ENCODE peak calls at places on chromosomes 16 and 17, in eight cellular contexts. K is brain microvascular endothelial cell, O is IMR-90, A is AG04450, B is sigmoid colon, Y is retinal pigment epithelial cell, H is neural progenitor cell, C is cardiac fibroblast. S is an unnamed sample.

GRCh38 chr16:51683882-51684281 is 532.8 kb upstream of the SALL1 start:
- DNase-seq in A (no peak), K (no peak), B (no peak), C (no peak), Y (no peak), O (no peak), H (no peak), S (no peak)

GRCh38 chr17:27349540-27350021 is 55.7 kb downstream of the WSB1 start:
- DNase-seq in O (no peak), Y (no peak), B (no peak), A (no peak), H (no peak), K (no peak), C (no peak), S (no peak)

GRCh38 chr17:75521290-75521689 is 4.2 kb upstream of the LLGL2 start:
- DNase-seq in H (no peak), O (no peak), B (no peak), K (no peak), A (no peak), Y (no peak), C (no peak), S (no peak)

GRCh38 chr16:49828545-49829267 is 27.2 kb downstream of the ZNF423 start:
- DNase-seq in B (no peak), O (no peak), H (no peak), K (no peak), A (no peak), C (peak), Y (no peak), S (no peak)

GRCh38 chr16:56424791-56425438 is 430 bp downstream of the AMFR start:
- DNase-seq in C (peak), B (peak), K (no peak), A (no peak), Y (no peak), O (no peak), H (no peak), S (no peak)

GRCh38 chr16:4323071-4323844 is 7.4 kb downstream of the GLIS2 start:
- DNase-seq in A (no peak), H (no peak), C (no peak), Y (no peak), B (peak), K (no peak), O (no peak), S (no peak)

GRCh38 chr17:6361733-6362132 is 73.2 kb downstream of the AIPL1 start:
- DNase-seq in H (peak), B (no peak), K (no peak), O (no peak), Y (no peak), C (peak), A (no peak), S (no peak)

GRCh38 chr16:3158014-3158497 is 23.2 kb downstream of the ZNF213 start:
- DNase-seq in C (peak), O (no peak), B (no peak), K (no peak), H (peak), A (no peak), Y (no peak), S (no peak)

GRCh38 chr17:82497483-82498405 is 21.8 kb upstream of the FOXK2 start:
- DNase-seq in Y (no peak), B (peak), C (peak), A (peak), K (peak), H (peak), O (peak), S (no peak)

GRCh38 chr16:81592353-81592866 is 147.8 kb downstream of the CMIP start:
- DNase-seq in H (no peak), B (no peak), K (no peak), Y (no peak), C (no peak), A (no peak), O (no peak), S (no peak)

GRCh38 chr16:23847938-23848337 is 12.2 kb downstream of the PRKCB start:
- DNase-seq in O (no peak), H (no peak), B (no peak), K (no peak), C (no peak), A (no peak), Y (no peak), S (no peak)

GRCh38 chr17:13957636-13958035 is 111.7 kb upstream of the COX10 start:
- DNase-seq in K (peak), A (no peak), O (peak), Y (no peak), B (no peak), C (peak), H (no peak), S (no peak)

GRCh38 chr17:65109543-65109942 is 27.6 kb upstream of the RGS9 start:
- DNase-seq in K (no peak), A (no peak), C (no peak), O (no peak), B (no peak), Y (no peak), H (no peak), S (no peak)

GRCh38 chr17:42101513-42102292 is 3.4 kb upstream of the ZNF385C start:
- DNase-seq in B (peak), Y (no peak), C (peak), K (peak), A (peak), O (peak), H (peak), S (no peak)

DNA sequence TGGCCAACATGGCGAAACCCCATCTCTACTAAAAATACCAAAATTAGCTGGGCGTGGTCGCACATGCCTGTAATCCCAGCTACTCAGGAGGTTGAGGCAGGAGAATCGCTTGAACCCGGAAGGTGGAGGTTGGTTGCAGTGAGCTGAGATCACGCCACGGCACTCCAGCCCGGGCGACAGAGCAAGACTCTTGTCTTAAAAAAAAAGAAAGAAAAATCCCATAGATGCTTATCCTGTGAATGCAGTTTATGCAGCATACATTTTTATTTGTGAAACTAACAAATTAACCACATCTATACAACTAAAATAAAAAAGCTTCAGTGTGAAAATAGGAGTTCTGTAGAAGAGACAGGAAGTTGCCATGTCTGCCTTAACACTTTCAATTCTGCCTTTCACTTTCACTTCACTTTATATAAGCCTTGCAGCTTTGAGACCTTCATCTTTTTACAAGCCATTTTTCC is 7.1 kb downstream of the IGSF6 start:
- DNase-seq in B (no peak), Y (no peak), H (no peak), A (no peak), O (peak), C (peak), K (no peak), S (no peak)
- H3K4me3 ChIP-seq in B (no peak), Y (no peak), H (no peak), A (no peak), O (peak), C (peak), K (no peak), S (no peak)

GRCh38 chr17:3962217-3963069 is 1.8 kb downstream of the ATP2A3 start:
- DNase-seq in K (no peak), B (no peak), Y (no peak), C (no peak), H (no peak), O (no peak), A (no peak), S (no peak)

GRCh38 chr17:3965123-3965800 is 1.0 kb upstream of the ATP2A3 start:
- DNase-seq in O (no peak), K (no peak), Y (no peak), C (peak), H (peak), A (no peak), B (no peak), S (no peak)

GRCh38 chr17:3961564-3962047 is 2.6 kb downstream of the ATP2A3 start:
- DNase-seq in H (no peak), O (no peak), C (no peak), Y (no peak), A (no peak), K (no peak), B (no peak), S (no peak)

GRCh38 chr17:3964203-3965122 is at the start of gene ATP2A3:
- DNase-seq in O (no peak), K (no peak), Y (no peak), A (no peak), C (no peak), H (peak), B (no peak), S (no peak)

DNA sequence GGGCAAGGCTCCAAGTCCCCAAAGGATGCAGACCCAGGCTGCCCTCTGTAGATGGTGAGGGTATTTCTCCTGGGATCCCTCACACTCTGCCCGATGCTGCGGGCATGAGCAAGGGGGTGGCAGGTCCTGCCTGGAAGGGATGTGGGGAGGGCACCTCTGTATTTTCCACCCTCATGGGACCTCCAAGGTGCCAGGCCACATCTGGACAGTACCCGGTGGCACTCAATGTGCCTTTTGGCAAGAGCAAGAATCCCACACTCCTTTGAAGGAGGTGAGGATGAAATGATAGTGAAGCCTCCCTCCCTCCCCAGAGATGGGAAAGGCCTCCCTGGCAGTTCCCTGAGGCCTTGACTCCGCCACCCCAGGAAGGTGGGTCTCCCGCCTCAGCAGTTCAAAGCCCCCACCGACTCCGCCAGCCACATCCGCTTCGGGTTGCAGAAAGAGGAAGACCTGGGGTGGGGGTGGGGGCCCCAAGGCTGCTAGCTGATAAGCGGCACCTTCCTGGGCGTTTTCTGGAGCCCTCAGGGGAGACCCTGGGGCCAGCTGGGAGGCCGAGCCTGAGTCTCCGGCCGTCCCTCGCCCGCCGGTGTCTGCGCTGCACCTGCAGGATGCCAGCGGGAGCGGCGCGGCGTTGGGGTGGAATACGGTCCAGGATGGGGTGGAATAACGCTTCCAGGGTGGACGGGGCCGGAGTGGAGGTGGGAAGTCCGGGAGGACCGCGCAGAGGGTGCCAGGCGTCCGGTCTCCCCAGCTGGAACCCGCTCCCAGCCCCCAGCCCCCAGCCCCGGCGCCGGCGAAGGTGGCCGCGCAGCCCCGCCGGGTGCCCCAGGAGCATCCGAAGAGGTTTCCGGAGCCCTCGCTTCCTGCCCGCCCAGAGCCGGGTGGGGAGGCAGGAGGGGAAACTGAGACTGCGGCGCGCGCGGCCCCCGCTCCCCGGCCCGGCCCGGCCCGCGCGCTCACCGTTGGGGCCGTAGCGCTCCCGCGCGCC is 729 bp downstream of the ATP2A3 start:
- DNase-seq in O (no peak), K (no peak), C (no peak), Y (no peak), A (no peak), H (peak), B (no peak), S (no peak)
- H3K4me3 ChIP-seq in O (peak), K (peak), C (no peak), Y (no peak), A (peak), H (peak), B (no peak), S (no peak)

GRCh38 chr16:89577055-89577759 is 1.6 kb downstream of the CPNE7 start:
- DNase-seq in C (no peak), K (no peak), B (no peak), O (no peak), A (no peak), Y (no peak), H (no peak), S (no peak)
- H3K4me3 ChIP-seq in C (no peak), K (peak), B (no peak), O (no peak), A (no peak), Y (no peak), H (no peak), S (no peak)

GRCh38 chr17:51189162-51189561 is 23.0 kb downstream of the NME2 start:
- DNase-seq in C (no peak), A (no peak), O (no peak), Y (no peak), H (no peak), B (no peak), K (no peak), S (no peak)

GRCh38 chr17:51185763-51186332 is 19.6 kb downstream of the NME2 start:
- DNase-seq in Y (no peak), K (no peak), A (no peak), B (no peak), C (no peak), H (no peak), O (no peak), S (no peak)

GRCh38 chr17:51188321-51188853 is 22.2 kb downstream of the NME2 start:
- DNase-seq in Y (no peak), C (no peak), B (no peak), K (no peak), A (no peak), H (no peak), O (no peak), S (no peak)

GRCh38 chr17:51191895-51192294 is 25.7 kb downstream of the NME2 start:
- DNase-seq in C (no peak), B (no peak), A (no peak), K (no peak), O (no peak), Y (no peak), H (no peak), S (no peak)

DNA sequence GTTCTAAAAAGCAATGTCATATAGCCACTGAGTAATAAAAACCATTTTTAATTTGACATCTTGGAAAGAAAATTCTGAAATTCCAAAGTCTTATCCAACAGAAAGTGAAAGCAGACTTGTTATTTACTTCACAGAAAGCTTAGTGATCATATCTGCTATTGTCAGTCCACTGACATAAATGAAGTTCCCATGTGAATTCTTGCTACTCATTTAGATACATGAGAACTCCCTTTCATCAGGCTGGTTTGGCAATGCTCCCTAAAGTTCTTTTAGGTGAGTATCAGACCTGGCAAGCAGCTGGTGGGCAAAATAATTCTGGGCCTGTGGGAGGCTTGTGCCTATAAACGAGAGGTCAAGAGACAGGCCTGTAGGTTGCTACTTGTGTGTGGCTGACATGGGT is 23.4 kb downstream of the NME2 start:
- DNase-seq in H (no peak), C (no peak), O (peak), K (no peak), B (no peak), Y (no peak), A (no peak), S (no peak)
- H3K4me3 ChIP-seq in H (no peak), C (no peak), O (no peak), K (no peak), B (no peak), Y (no peak), A (no peak), S (no peak)

GRCh38 chr16:14325921-14326401 is 254.8 kb downstream of the MRTFB start:
- DNase-seq in C (peak), A (no peak), B (no peak), K (no peak), H (peak), Y (peak), O (no peak), S (no peak)
- H3K4me3 ChIP-seq in C (no peak), A (no peak), B (no peak), K (no peak), H (no peak), Y (no peak), O (no peak), S (no peak)

GRCh38 chr17:48990882-48991357 is 6.3 kb upstream of the IGF2BP1 start:
- DNase-seq in O (no peak), H (peak), C (no peak), K (no peak), Y (no peak), B (no peak), A (no peak), S (no peak)
- H3K4me3 ChIP-seq in O (no peak), H (peak), C (no peak), K (no peak), Y (no peak), B (no peak), A (no peak), S (no peak)

GRCh38 chr16:12337776-12338655 is 361.5 kb downstream of the SNX29 start:
- DNase-seq in O (peak), H (no peak), A (no peak), C (no peak), B (no peak), Y (no peak), K (no peak), S (no peak)

GRCh38 chr16:12340151-12340733 is 363.7 kb downstream of the SNX29 start:
- DNase-seq in C (peak), A (no peak), H (peak), O (peak), K (peak), B (no peak), Y (no peak), S (no peak)

GRCh38 chr16:12341423-12341822 is 364.9 kb downstream of the SNX29 start:
- DNase-seq in C (peak), Y (no peak), B (no peak), A (no peak), H (no peak), O (peak), K (peak), S (no peak)

GRCh38 chr16:12341966-12342365 is 365.4 kb downstream of the SNX29 start:
- DNase-seq in H (no peak), A (no peak), K (no peak), C (no peak), B (no peak), O (peak), Y (no peak), S (no peak)

GRCh38 chr16:12339686-12340085 is 363.2 kb downstream of the SNX29 start:
- DNase-seq in O (peak), H (no peak), Y (no peak), A (peak), C (no peak), K (peak), B (no peak), S (no peak)
- H3K4me3 ChIP-seq in O (no peak), H (no peak), Y (no peak), A (no peak), C (no peak), K (no peak), B (no peak), S (no peak)

GRCh38 chr16:67396775-67397450 is 3.6 kb upstream of the TPPP3 start:
- DNase-seq in A (no peak), C (no peak), K (no peak), B (no peak), H (no peak), Y (no peak), O (no peak), S (no peak)
- H3K4me3 ChIP-seq in A (no peak), C (no peak), K (no peak), B (no peak), H (peak), Y (no peak), O (no peak), S (no peak)

DNA sequence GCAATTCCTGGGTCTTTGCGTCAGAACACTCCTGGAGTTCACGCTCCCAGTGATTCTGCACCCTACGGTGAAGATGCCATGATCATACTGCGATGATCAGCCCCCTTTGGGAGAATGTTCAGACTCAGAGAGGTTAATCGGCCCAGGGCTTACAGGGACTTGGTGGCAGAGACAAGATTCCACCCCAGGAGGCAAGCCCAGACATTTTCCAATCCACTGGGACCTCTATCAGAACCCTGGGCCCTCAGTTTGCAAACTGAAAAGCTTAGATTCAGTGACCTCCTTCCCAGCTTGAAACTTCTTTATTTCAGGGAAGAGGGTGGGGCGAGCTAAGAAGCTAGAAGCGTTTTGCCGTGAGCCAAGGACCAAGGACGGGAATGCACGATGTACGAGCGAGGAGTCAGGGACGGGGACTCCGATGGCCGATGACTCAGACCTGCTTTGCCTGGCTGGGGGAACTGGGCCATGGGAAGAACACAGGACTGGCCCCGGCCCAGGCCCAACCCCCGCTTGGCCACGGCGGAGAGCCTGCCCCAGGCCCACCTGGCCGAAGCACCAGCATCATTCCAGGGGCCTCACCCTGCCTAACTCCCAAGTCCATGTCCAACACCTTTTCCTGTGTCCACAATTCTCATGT is 34.7 kb downstream of the SOCS3 start:
- DNase-seq in B (peak), A (no peak), O (peak), Y (no peak), C (peak), H (peak), K (peak), S (no peak)
- H3K4me3 ChIP-seq in B (no peak), A (no peak), O (no peak), Y (no peak), C (no peak), H (no peak), K (no peak), S (no peak)